ENCODE peak calls at places on chromosomes 16 and 17, in five cellular contexts. E is PC-9, C is fibroblast of lung, Q is H9, T is astrocyte. V is an unnamed sample. For H4K20me1, the result is how much of the 10 kb centered on the place peaks cover.

GRCh38 chr16:7456221-7456620 is 123.6 kb downstream of the RBFOX1 start:
- DNase-seq in E (no peak), C (no peak), Q (no peak), T (no peak), V (no peak)

GRCh38 chr16:2090819-2091721 is 43.3 kb downstream of the TSC2 start:
- DNase-seq in E (peak), C (peak), Q (peak), T (peak), V (peak)

GRCh38 chr16:30488764-30489595 is 16.4 kb downstream of the ITGAL start:
- DNase-seq in E (peak), C (no peak), Q (peak), T (no peak), V (no peak)

GRCh38 chr16:80623376-80623775 is 82.6 kb downstream of the DYNLRB2 start:
- DNase-seq in E (no peak), C (peak), Q (no peak), T (peak), V (no peak)

GRCh38 chr17:37797206-37797605 is 52.3 kb upstream of the HNF1B start:
- DNase-seq in E (no peak), C (peak), Q (no peak), T (no peak), V (no peak)

GRCh38 chr17:50919321-50920040 is 53.3 kb upstream of the TOB1 start:
- DNase-seq in E (peak), C (peak), Q (peak), T (peak), V (no peak)

GRCh38 chr16:30660424-30661251 is 2.4 kb downstream of the FBRS start:
- DNase-seq in E (no peak), C (peak), Q (no peak), T (peak), V (no peak)

GRCh38 chr16:11674818-11675560 is 6.7 kb downstream of the SNN start:
- DNase-seq in E (peak), C (peak), Q (no peak), T (peak), V (no peak)

GRCh38 chr17:4394208-4395110 is 28.0 kb upstream of the UBE2G1 start:
- DNase-seq in E (peak), C (no peak), Q (no peak), T (no peak), V (peak)

GRCh38 chr16:52552643-52553042 is 5.7 kb upstream of the TOX3 start:
- DNase-seq in E (no peak), C (peak), Q (no peak), T (no peak), V (peak)

GRCh38 chr16:11349599-11350276 is 4.5 kb downstream of the RMI2 start:
- DNase-seq in E (no peak), C (peak), Q (no peak), T (peak), V (no peak)

GRCh38 chr17:70872194-70872593 is 702.9 kb downstream of the KCNJ2 start:
- DNase-seq in E (no peak), C (no peak), Q (no peak), T (no peak), V (no peak)

GRCh38 chr16:6492742-6493141 is 839.9 kb upstream of the RBFOX1 start:
- DNase-seq in E (no peak), C (no peak), Q (no peak), T (no peak), V (no peak)

GRCh38 chr17:4534515-4534914 is 20.7 kb downstream of the MYBBP1A start:
- DNase-seq in E (no peak), C (no peak), Q (no peak), T (no peak), V (no peak)

GRCh38 chr16:84774810-84775209 is 45.0 kb upstream of the CRISPLD2 start:
- DNase-seq in E (no peak), C (peak), Q (no peak), T (peak), V (no peak)

GRCh38 chr17:67055041-67055443 is 10.7 kb downstream of the CACNG1 start:
- DNase-seq in E (no peak), C (no peak), Q (no peak), T (no peak), V (no peak)

GRCh38 chr17:32445075-32445427 is 741 bp downstream of the PSMD11 start:
- DNase-seq in E (peak), C (peak), Q (peak), T (peak), V (peak)

GRCh38 chr17:57832299-57832698 is 17.5 kb downstream of the MRPS23 start:
- DNase-seq in E (no peak), C (no peak), Q (no peak), T (no peak), V (no peak)

GRCh38 chr17:57832711-57833596 is 16.9 kb downstream of the MRPS23 start:
- DNase-seq in E (peak), C (peak), Q (peak), T (peak), V (no peak)

GRCh38 chr17:57833597-57833939 is 16.3 kb downstream of the MRPS23 start:
- DNase-seq in E (no peak), C (no peak), Q (no peak), T (no peak), V (no peak)

GRCh38 chr17:57835333-57835900 is 14.4 kb downstream of the MRPS23 start:
- DNase-seq in E (no peak), C (no peak), Q (no peak), T (no peak), V (no peak)

GRCh38 chr17:57834146-57834741 is 15.6 kb downstream of the MRPS23 start:
- DNase-seq in E (no peak), C (peak), Q (peak), T (no peak), V (no peak)
- TF ChIP-seq CTCF in E (no peak), C (no peak), Q (peak), T (no peak), V (peak)

DNA sequence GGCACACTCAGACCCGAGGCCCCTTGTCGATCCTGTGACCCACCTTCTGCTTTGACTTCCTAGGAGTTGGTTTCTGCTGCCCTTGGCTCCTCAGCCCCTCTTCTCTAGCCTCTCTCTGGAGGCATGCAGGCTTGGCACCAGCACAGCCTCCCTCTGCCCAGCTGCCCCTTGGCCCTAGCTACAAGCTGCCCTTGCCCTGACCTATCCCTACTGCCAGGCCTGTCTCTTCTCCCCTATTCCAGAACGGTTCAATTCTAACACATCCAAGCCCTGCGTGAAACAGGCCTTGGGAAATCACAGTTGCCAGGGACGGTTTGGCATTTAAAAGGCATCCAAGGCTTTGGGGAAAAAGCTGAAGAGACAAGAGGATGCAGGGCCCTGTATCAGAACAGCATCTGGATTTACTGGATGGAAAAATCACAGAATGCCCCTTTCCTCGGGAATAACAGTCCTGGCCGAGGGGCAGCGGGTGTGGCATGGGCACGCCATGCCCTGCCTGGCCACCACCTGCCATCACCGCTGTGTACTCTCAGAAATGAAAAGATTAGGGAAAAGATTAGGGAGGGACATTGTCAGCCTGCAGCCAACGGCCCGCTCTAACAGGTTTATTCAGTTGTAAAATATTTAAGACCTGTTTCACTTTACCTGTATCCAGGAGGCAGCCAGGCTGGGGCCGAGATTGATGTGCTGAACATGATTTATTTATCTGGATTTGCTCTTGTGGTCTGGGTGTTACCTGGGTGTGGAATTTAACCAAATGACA is 15.8 kb downstream of the RAI1 start:
- DNase-seq in E (peak), C (no peak), Q (no peak), T (no peak), V (no peak)
- H4K20me1 ChIP-seq in E (half or more), C (under half), Q (under half), T (half or more), V (under half)

GRCh38 chr16:16062023-16062932 is 112.9 kb downstream of the ABCC1 start:
- DNase-seq in E (no peak), C (no peak), Q (no peak), T (no peak), V (no peak)
- TF ChIP-seq CTCF in E (no peak), C (peak), Q (peak), T (no peak), V (no peak)

GRCh38 chr16:70396209-70396904 is 42.5 kb downstream of the ST3GAL2 start:
- DNase-seq in E (no peak), C (no peak), Q (no peak), T (no peak), V (no peak)
- H4K20me1 ChIP-seq in E (under half), C (under half), Q (under half), T (half or more), V (under half)

DNA sequence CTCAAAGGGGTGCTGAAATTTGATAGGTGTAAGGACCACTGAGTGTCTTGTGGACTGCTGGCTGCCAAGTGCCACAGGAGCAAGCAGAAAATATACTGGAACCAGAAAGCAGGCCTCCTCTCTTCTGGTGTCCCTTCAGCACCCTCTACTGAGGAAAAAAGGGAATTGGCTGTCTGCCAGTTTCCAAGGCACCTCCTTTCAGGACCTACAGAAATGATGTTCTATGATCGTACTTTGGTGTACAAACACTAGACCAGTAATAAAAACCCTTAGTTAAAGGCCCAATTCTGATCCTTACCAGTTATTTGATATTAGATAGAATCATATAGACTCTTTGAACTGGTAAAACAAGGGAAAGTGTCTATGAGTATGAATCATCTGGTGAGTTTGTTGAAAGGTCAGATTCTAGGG is 35.8 kb upstream of the BCAS3 start:
- DNase-seq in E (peak), C (peak), Q (peak), T (peak), V (peak)
- TF ChIP-seq CTCF in E (peak), C (peak), Q (peak), T (peak), V (peak)

DNA sequence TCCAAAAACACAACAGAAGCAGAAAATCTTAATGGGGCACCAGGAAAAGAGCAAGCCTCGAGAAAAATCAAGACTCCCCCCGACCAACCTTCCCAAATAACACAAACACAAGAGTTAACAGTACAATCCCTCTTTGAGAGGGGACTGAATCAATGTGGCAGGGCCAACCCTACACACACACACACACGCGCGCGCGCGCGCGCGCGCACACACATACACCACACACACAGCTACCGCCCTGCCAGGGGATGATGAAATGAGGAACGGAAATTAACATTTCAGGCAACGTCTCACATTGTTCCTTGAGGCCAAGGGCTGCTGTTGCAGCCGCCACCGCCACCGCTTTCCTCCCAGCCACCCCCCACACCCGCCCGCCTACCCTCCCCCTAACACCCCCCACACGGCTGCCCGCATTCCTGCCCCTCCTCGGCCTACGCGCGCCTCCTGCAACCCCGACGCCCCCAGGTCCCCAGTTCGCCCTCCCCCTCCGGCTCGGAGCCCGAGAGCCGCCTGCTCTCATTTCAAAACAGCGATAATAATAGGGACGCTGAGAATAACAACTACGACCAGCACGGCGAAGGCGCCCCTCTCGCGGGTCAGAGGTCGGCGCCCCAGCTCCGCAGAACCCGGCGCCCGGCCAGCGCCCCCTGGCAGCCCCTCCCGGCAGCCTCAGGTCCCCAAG is 1.2 kb downstream of the ANKRD11 start:
- DNase-seq in E (peak), C (peak), Q (peak), T (peak), V (no peak)
- H4K20me1 ChIP-seq in E (under half), C (under half), Q (under half), T (half or more), V (under half)

GRCh38 chr16:27867122-27868110 is 196.1 kb downstream of the GSG1L start:
- DNase-seq in E (peak), C (peak), Q (peak), T (peak), V (peak)
- TF ChIP-seq CTCF in E (peak), C (peak), Q (peak), T (peak), V (peak)

DNA sequence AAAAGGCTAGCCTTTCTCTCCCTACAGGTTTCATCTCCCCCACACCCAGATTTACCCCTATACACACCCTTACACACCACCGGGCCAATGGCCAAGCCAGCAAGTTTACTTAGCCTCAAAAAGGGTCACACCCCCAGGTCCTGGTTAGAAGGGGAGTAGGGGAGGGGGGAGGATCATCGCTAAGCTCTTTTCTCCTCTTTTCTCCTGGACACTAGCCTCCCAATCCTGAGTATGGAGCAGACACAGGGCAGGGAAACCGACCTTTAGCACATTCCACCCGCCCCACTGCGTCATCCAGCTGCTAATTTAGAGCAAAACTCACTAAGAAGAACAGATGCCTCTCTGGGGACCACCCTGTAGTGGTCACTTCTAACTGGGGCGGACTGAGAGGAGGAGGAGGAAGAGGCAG is 4.4 kb downstream of the ACLY start:
- DNase-seq in E (no peak), C (no peak), Q (no peak), T (no peak), V (no peak)
- H4K20me1 ChIP-seq in E (under half), C (under half), Q (under half), T (half or more), V (half or more)